ENCODE peak calls at places on chromosomes 13 and 19, in four cellular contexts. B, K, T and J are unnamed samples.

GRCh38 chr19:39254539-39255345 is 6.1 kb upstream of the IFNL4 start:
- DNase-seq in B (no peak), K (no peak), T (no peak), J (no peak)

GRCh38 chr13:64078025-64078424 is 2662.4 kb upstream of the PCDH20 start:
- DNase-seq in K (no peak), B (no peak), T (no peak), J (no peak)

GRCh38 chr13:33616130-33616529 is 201.8 kb upstream of the RFC3 start:
- DNase-seq in K (no peak), T (no peak), B (no peak), J (no peak)

GRCh38 chr19:19315444-19315843 is 4.9 kb downstream of the SUGP1 start:
- DNase-seq in B (no peak), T (no peak), K (no peak), J (no peak)

GRCh38 chr19:55486971-55487883 is 1.0 kb upstream of the SSC5D start:
- DNase-seq in B (peak; percentile 83), K (no peak), T (peak; percentile 59), J (peak; percentile 97)

GRCh38 chr19:40147693-40148347 is 43.4 kb upstream of the MAP3K10 start:
- DNase-seq in K (no peak), T (no peak), B (peak; percentile 45), J (peak; percentile 89)

GRCh38 chr19:48830965-48831364 is 5.3 kb downstream of the HSD17B14 start:
- DNase-seq in B (no peak), K (no peak), T (no peak), J (no peak)

GRCh38 chr13:50400035-50400726 is 384.9 kb downstream of the KCNRG start:
- DNase-seq in B (peak; percentile 24), K (no peak), T (no peak), J (no peak)

GRCh38 chr19:35845215-35846037 is 6.9 kb downstream of the NPHS1 start:
- DNase-seq in K (no peak), B (no peak), T (peak; percentile 74), J (peak; percentile 52)

GRCh38 chr13:95176611-95177259 is 124.5 kb downstream of the ABCC4 start:
- DNase-seq in B (peak; percentile 75), T (no peak), K (no peak), J (no peak)

GRCh38 chr19:44642375-44642774 is 1.3 kb upstream of the PVR start:
- DNase-seq in K (no peak), B (no peak), T (no peak), J (no peak)

GRCh38 chr19:44646049-44646416 is 2.3 kb downstream of the PVR start:
- DNase-seq in T (no peak), K (no peak), B (no peak), J (no peak)

GRCh38 chr19:44643605-44644390 is at the start of gene PVR:
- DNase-seq in B (peak; percentile 83), K (no peak), T (peak; percentile 77), J (peak; percentile 88)

GRCh38 chr19:44645407-44646048 is 1.8 kb downstream of the PVR start:
- DNase-seq in B (no peak), K (no peak), T (no peak), J (peak; percentile 22)

GRCh38 chr19:44644391-44645016 is 794 bp downstream of the PVR start:
- DNase-seq in K (no peak), B (peak; percentile 55), T (peak; percentile 73), J (peak; percentile 67)
- H2AFZ ChIP-seq in K (no peak overlapping the region), B (peak overlapping the region; percentile 23), T (peak overlapping the region; percentile 40), J (peak overlapping the region; percentile 89)

DNA sequence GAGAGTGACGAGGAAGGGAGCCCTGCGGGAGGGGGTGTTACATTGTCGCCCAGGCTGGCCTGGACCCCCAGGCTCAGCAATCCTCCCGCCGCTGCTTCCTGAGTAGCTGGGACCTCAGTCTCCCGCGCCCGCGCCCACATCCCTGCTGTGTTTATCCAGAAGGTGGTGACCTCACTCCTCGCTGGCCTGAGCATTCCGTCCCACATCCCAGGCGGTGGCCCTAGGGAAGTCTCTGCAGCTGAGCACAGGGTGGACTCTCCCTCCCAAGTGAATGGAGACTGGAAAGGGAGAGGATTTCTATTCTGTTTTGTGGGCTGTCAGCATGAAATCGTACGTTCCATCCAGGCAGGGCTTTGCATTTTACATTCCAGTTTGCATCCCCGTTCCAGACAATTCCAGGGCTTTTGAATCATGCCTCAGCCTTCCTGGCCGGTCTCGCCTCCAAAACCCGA is 401 bp upstream of the ZNF765 start:
- DNase-seq in B (no peak), T (no peak), K (no peak), J (peak; percentile 79)
- H2AFZ ChIP-seq in B (peak overlapping the region; percentile 99), T (peak overlapping the region; percentile 91), K (peak overlapping the region; percentile 77), J (peak overlapping the region; percentile 93)

DNA sequence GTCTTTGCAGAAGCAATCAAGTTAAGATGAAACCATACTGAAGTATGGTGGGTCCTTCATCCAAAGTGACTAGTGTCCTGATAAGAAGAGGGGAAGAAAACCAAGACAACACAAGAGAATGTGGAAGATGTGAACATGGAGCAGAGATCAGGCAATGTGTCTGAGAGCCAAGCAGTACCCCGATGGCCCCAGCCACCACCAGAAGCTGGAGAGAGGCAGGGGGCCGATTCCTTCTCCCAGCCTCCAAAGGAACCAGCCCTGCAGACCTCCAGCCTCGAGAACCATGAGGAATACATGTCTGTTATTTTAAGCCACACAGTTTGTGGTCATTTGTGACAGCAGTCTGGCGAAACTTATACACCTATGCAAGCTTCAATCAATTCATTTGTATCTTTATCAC is 93.2 kb downstream of the IRS2 start:
- DNase-seq in K (no peak), B (no peak), T (no peak), J (no peak)
- H2AFZ ChIP-seq in K (no peak overlapping the region), B (no peak overlapping the region), T (no peak overlapping the region), J (no peak overlapping the region)

GRCh38 chr19:11261902-11262839 is at the start of gene DOCK6:
- DNase-seq in K (peak; percentile 68), T (peak; percentile 78), B (no peak), J (peak; percentile 72)
- H2AFZ ChIP-seq in K (peak within 1 kb of the TSS; percentile 78), T (no peak within 1 kb of the TSS), B (peak within 1 kb of the TSS; percentile 28), J (peak within 1 kb of the TSS; percentile 95)